ENCODE peak calls at places on chromosomes 3 and 15, in four cellular contexts. One of them, this sample, is unnamed.

GRCh38 chr3:172101107-172101506 is 61.7 kb downstream of the FNDC3B start:
- DNase-seq in cerebellum: no peak
- DNase-seq in lung microvascular endothelial cell: no peak
- DNase-seq in HEK293T: no peak
- DNase-seq in this sample: no peak

GRCh38 chr3:175777495-175777894 is 918.4 kb downstream of the NAALADL2 start:
- DNase-seq in cerebellum: no peak
- DNase-seq in lung microvascular endothelial cell: no peak
- DNase-seq in HEK293T: no peak
- DNase-seq in this sample: no peak

GRCh38 chr3:186870421-186871201 is 28.1 kb downstream of the ADIPOQ start:
- DNase-seq in lung microvascular endothelial cell: peak
- DNase-seq in cerebellum: no peak
- DNase-seq in HEK293T: no peak
- DNase-seq in this sample: no peak

GRCh38 chr15:51227967-51228783 is 110.2 kb downstream of the CYP19A1 start:
- DNase-seq in lung microvascular endothelial cell: peak
- DNase-seq in cerebellum: no peak
- DNase-seq in HEK293T: no peak
- DNase-seq in this sample: no peak

GRCh38 chr3:186566772-186567071 is 417 bp downstream of the TBCCD1 start:
- DNase-seq in cerebellum: no peak
- DNase-seq in HEK293T: peak
- DNase-seq in lung microvascular endothelial cell: no peak
- DNase-seq in this sample: no peak

GRCh38 chr3:48428863-48429415 is 947 bp downstream of the PLXNB1 start:
- DNase-seq in cerebellum: peak
- DNase-seq in HEK293T: no peak
- DNase-seq in lung microvascular endothelial cell: peak
- DNase-seq in this sample: peak

GRCh38 chr15:51793521-51793920 is 35.9 kb upstream of the TMOD3 start:
- DNase-seq in HEK293T: no peak
- DNase-seq in lung microvascular endothelial cell: peak
- DNase-seq in cerebellum: no peak
- DNase-seq in this sample: no peak

GRCh38 chr15:94610069-94610863 is 378.9 kb downstream of the MCTP2 start:
- DNase-seq in HEK293T: no peak
- DNase-seq in cerebellum: no peak
- DNase-seq in lung microvascular endothelial cell: peak
- DNase-seq in this sample: no peak

GRCh38 chr3:138180375-138181029 is 5.8 kb upstream of the DBR1 start:
- DNase-seq in HEK293T: peak
- DNase-seq in lung microvascular endothelial cell: peak
- DNase-seq in cerebellum: peak
- DNase-seq in this sample: no peak

GRCh38 chr3:150603888-150604319 is 783 bp downstream of the SELENOT start:
- DNase-seq in lung microvascular endothelial cell: no peak
- DNase-seq in cerebellum: peak
- DNase-seq in HEK293T: peak
- DNase-seq in this sample: no peak

GRCh38 chr15:73716417-73716816 is 32.2 kb downstream of the CD276 start:
- DNase-seq in cerebellum: no peak
- DNase-seq in lung microvascular endothelial cell: no peak
- DNase-seq in HEK293T: no peak
- DNase-seq in this sample: no peak

GRCh38 chr15:66646799-66647198 is 55.2 kb upstream of the SMAD6 start:
- DNase-seq in lung microvascular endothelial cell: peak
- DNase-seq in cerebellum: no peak
- DNase-seq in HEK293T: no peak
- DNase-seq in this sample: no peak

GRCh38 chr3:187823802-187824201 is 78.5 kb upstream of the BCL6 start:
- DNase-seq in HEK293T: no peak
- DNase-seq in lung microvascular endothelial cell: no peak
- DNase-seq in cerebellum: no peak
- DNase-seq in this sample: no peak

GRCh38 chr15:80512729-80513670 is 108.8 kb downstream of the ARNT2 start:
- DNase-seq in lung microvascular endothelial cell: no peak
- DNase-seq in cerebellum: peak
- DNase-seq in HEK293T: no peak
- DNase-seq in this sample: no peak

GRCh38 chr15:39417766-39418165 is 163.1 kb upstream of the THBS1 start:
- DNase-seq in cerebellum: no peak
- DNase-seq in HEK293T: no peak
- DNase-seq in lung microvascular endothelial cell: no peak
- DNase-seq in this sample: no peak

GRCh38 chr15:92624401-92624991 is 31.1 kb downstream of the FAM174B start:
- DNase-seq in lung microvascular endothelial cell: no peak
- DNase-seq in cerebellum: no peak
- DNase-seq in HEK293T: no peak
- DNase-seq in this sample: no peak

GRCh38 chr3:127844326-127844942 is 22.1 kb upstream of the MGLL start:
- DNase-seq in lung microvascular endothelial cell: no peak
- DNase-seq in cerebellum: no peak
- DNase-seq in HEK293T: no peak
- DNase-seq in this sample: no peak

GRCh38 chr3:123636431-123636841 is 51.6 kb upstream of the HACD2 start:
- DNase-seq in cerebellum: no peak
- DNase-seq in HEK293T: no peak
- DNase-seq in lung microvascular endothelial cell: no peak
- DNase-seq in this sample: peak